ENCODE peak calls at places on chromosomes 5 and 9, in seven cellular contexts. Y is K562; K is brain microvascular endothelial cell; T is CD4-positive, alpha-beta T cell; G is astrocyte of the spinal cord; W is AG04450; O is A549. H is an unnamed sample.

GRCh38 chr5:173808079-173808808 is 79.9 kb upstream of the CPEB4 start:
- DNase-seq in Y (peak; percentile 36), K (no peak), T (no peak), G (no peak), W (no peak), O (no peak), H (no peak)

GRCh38 chr5:164747371-164747770 is 1242.0 kb downstream of the MAT2B start:
- DNase-seq in Y (no peak), K (no peak), T (no peak), G (no peak), W (no peak), O (no peak), H (no peak)

GRCh38 chr9:35563791-35564197 is 41.3 kb upstream of the TESK1 start:
- DNase-seq in Y (peak; percentile 28), K (no peak), T (no peak), G (peak; percentile 22), W (no peak), O (no peak), H (no peak)

GRCh38 chr9:133637451-133638055 is 1.4 kb downstream of the DBH start:
- DNase-seq in Y (no peak), K (no peak), T (no peak), G (no peak), W (no peak), O (no peak), H (no peak)

GRCh38 chr9:92887880-92888338 is 10.1 kb upstream of the ZNF484 start:
- DNase-seq in Y (no peak), K (no peak), T (no peak), G (no peak), W (no peak), O (no peak), H (no peak)

GRCh38 chr9:79581388-79581787 is 9.6 kb downstream of the TLE4 start:
- DNase-seq in Y (no peak), K (peak; percentile 61), T (no peak), G (peak; percentile 54), W (no peak), O (no peak), H (no peak)

GRCh38 chr9:137267933-137268355 is 9.6 kb upstream of the TOR4A start:
- DNase-seq in Y (no peak), K (peak; percentile 72), T (no peak), G (no peak), W (no peak), O (no peak), H (no peak)

GRCh38 chr9:14352549-14352948 is 38.6 kb upstream of the NFIB start:
- DNase-seq in Y (no peak), K (no peak), T (no peak), G (no peak), W (no peak), O (no peak), H (no peak)

GRCh38 chr9:12843735-12844134 is 68.9 kb downstream of the LURAP1L start:
- DNase-seq in Y (no peak), K (no peak), T (no peak), G (no peak), W (peak; percentile 57), O (no peak), H (no peak)

GRCh38 chr5:151592855-151593408 is 1.8 kb upstream of the FAT2 start:
- DNase-seq in Y (no peak), K (peak; percentile 9), T (no peak), G (no peak), W (no peak), O (no peak), H (no peak)

GRCh38 chr9:131627846-131628820 is 82.8 kb downstream of the PRRT1B start:
- DNase-seq in Y (no peak), K (peak; percentile 21), T (peak; percentile 28), G (peak; percentile 82), W (no peak), O (no peak), H (no peak)

GRCh38 chr5:32520326-32520725 is 65.0 kb upstream of the SUB1 start:
- DNase-seq in Y (no peak), K (no peak), T (no peak), G (no peak), W (no peak), O (no peak), H (no peak)

GRCh38 chr9:121609845-121610637 is 41.4 kb upstream of the DAB2IP start:
- DNase-seq in Y (no peak), K (peak; percentile 11), T (no peak), G (peak; percentile 64), W (peak; percentile 55), O (peak; percentile 83), H (no peak)

GRCh38 chr5:32443145-32443540 is 1.4 kb downstream of the ZFR start:
- DNase-seq in Y (no peak), K (peak; percentile 7), T (no peak), G (peak; percentile 55), W (no peak), O (no peak), H (no peak)

GRCh38 chr5:150304481-150305081 is 1.9 kb upstream of the ARSI start:
- DNase-seq in Y (no peak), K (no peak), T (no peak), G (no peak), W (no peak), O (no peak), H (no peak)

GRCh38 chr5:150303660-150304411 is 1.1 kb upstream of the ARSI start:
- DNase-seq in Y (no peak), K (no peak), T (no peak), G (no peak), W (peak; percentile 69), O (no peak), H (no peak)

GRCh38 chr5:150302301-150303069 is at the start of gene ARSI:
- DNase-seq in Y (peak; percentile 61), K (no peak), T (no peak), G (peak; percentile 50), W (peak; percentile 55), O (peak; percentile 62), H (no peak)

GRCh38 chr5:150301901-150302300 is 804 bp downstream of the ARSI start:
- DNase-seq in Y (no peak), K (no peak), T (no peak), G (no peak), W (no peak), O (no peak), H (no peak)

GRCh38 chr5:150303070-150303595 is 428 bp upstream of the ARSI start:
- DNase-seq in Y (no peak), K (no peak), T (no peak), G (no peak), W (no peak), O (no peak), H (no peak)
- TF ChIP-seq CTCF in Y (no peak), K (no peak), T (no peak), G (no peak), W (no peak), O (no peak), H (no peak)

DNA sequence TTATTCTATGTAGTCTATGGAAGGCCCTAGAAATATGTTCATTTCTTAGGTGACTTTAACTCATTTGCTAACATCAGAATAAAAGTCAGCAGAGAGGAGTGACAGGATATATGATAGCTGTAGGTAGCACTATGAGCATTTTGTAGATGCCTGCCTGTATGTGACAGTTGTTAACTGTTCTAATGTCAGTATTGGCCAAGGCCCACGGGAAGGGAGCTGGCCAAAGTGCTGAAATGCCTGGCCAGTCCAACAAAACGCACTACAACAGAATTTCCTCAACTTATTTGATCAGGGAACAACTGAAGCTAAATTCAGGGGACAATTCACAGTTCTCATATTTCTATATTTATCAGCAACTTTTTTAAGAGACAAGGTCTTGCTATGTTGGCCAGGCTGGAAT is 20.8 kb downstream of the SV2C start:
- DNase-seq in Y (no peak), K (peak; percentile 17), T (no peak), G (peak; percentile 27), W (no peak), O (no peak), H (no peak)
- TF ChIP-seq CTCF in Y (no peak), K (no peak), T (no peak), G (no peak), W (no peak), O (no peak), H (no peak)

DNA sequence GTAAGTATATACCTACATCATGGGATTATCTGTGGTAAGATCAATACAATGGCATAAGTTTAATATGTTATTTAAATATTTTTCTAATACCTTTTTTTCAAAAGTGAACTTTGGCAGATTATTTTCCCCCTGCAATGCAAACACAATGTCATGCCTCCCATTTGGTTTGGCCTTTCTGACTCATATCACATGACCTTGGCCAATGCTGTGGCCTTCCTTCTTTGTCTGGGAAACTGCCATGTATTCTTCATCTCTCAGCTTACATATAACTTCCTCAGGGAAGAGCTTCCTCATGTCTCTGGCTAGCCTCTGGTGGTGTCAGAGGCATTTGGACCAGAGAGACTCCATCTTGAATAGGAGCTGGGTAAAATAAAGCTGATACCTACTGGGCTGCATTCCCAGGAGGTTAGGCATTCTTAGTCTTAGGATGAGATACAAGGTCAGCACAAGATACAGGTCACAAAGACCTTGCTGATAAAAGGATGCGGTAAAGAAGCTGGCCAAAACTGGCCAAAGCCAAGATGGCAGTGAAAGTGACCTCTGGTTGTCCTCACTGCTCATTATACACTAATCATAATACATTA is 76.1 kb downstream of the C9orf153 start:
- DNase-seq in Y (no peak), K (no peak), T (no peak), G (no peak), W (no peak), O (no peak), H (no peak)
- TF ChIP-seq CTCF in Y (no peak), K (no peak), T (no peak), G (no peak), W (no peak), O (no peak), H (no peak)

DNA sequence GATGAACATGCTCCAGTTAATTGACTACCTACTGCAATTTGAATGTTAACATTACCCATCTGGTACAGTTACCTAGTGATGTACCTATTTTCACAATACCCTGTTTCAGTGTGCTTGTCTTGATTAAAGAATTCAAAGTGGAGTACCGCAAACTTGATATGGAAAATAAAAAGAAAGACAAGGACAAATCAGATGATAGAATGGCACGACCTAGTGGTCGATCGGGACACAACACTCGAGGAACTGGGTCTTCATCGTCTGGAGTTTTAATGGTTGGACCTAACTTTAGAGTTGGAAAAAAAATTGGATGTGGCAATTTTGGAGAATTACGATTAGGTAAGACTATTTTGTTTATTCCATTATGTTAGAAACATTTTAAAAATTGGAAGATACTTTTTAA is 33.5 kb downstream of the CSNK1G3 start:
- DNase-seq in Y (peak; percentile 28), K (no peak), T (no peak), G (no peak), W (no peak), O (peak; percentile 38), H (no peak)
- TF ChIP-seq CTCF in Y (peak; percentile 70), K (peak; percentile 60), T (peak; percentile 64), G (peak; percentile 40), W (peak; percentile 41), O (peak; percentile 19), H (peak; percentile 3)

DNA sequence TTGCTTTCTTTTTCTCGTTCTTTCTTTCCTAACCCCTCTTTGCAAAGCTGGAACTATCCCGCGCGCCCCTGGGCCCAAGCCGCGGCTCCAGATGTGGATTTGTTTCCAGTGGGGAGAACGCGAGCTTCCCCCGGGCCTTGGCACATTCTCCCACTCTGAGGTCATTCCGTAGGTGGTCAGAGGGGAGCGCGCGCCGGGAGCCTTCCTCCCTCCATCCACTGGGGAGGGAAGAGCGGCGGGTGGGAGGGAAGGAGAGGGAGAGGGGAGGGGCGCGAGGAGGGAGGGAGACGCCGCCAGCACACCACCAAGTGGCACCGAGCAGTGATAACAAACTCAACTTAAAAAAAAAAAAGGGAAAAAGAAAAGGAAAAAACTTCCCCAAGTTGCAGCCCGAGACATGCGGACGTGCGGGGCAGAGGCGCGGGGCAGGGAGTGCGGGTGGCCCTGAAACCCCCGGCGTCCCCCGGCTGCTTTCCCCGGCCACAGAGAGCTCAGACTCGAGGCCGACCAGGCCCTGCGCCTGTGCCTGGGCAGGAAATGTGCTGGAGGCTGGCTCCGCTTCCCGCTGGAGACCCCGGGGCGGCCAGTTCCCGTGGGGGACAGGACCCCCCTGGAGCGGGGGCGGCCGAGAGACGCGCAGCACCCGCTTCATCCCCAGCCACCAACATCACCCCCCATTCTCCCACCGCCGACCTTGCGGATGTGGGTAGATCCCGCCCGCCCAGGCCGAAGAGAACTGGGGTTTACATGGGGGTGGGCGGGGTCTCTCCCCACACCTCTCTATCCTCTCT is 3.1 kb downstream of the IER5L start:
- DNase-seq in Y (peak; percentile 81), K (peak; percentile 76), T (no peak), G (peak; percentile 94), W (peak; percentile 85), O (peak; percentile 92), H (peak; percentile 91)
- TF ChIP-seq CTCF in Y (no peak), K (peak; percentile 17), T (no peak), G (no peak), W (peak; percentile 32), O (peak; percentile 23), H (no peak)